ENCODE peak calls at places on chromosome 14, in five cellular contexts. V, X, I, B and O are unnamed samples.
A peak's percentile ranks its signal among the peaks of the same experiment; 100 is the strongest.

GRCh38 chr14:49972840-49973239 is 80.0 kb downstream of the ARF6 start:
- DNase-seq in B (peak; percentile 94), X (no peak), I (no peak), V (no peak), O (peak; percentile 88)

GRCh38 chr14:31388687-31389413 is 31.5 kb downstream of the HEATR5A start:
- DNase-seq in I (no peak), V (no peak), B (peak; percentile 12), X (no peak), O (peak; percentile 93)

GRCh38 chr14:94322648-94323570 is at the start of gene SERPINA6:
- DNase-seq in V (no peak), X (no peak), I (no peak), B (no peak), O (no peak)

GRCh38 chr14:104213301-104214034 is 75.1 kb downstream of the KIF26A start:
- DNase-seq in V (no peak), X (no peak), B (no peak), I (no peak), O (no peak)

GRCh38 chr14:103724116-103724515 is 8.5 kb downstream of the ZFYVE21 start:
- DNase-seq in I (no peak), X (no peak), V (no peak), B (no peak), O (no peak)

GRCh38 chr14:24481622-24482324 is 26.3 kb downstream of the CMA1 start:
- DNase-seq in X (peak; percentile 89), I (peak; percentile 94), V (peak; percentile 32), B (no peak), O (no peak)

GRCh38 chr14:99755629-99756603 is 37.3 kb upstream of the EML1 start:
- DNase-seq in B (peak; percentile 95), X (no peak), V (no peak), I (no peak), O (no peak)

GRCh38 chr14:85978851-85979250 is 448.9 kb downstream of the FLRT2 start:
- DNase-seq in X (no peak), B (no peak), I (no peak), V (no peak), O (no peak)

GRCh38 chr14:88904864-88905263 is 80.4 kb downstream of the TTC8 start:
- DNase-seq in B (no peak), V (no peak), I (no peak), X (no peak), O (peak; percentile 18)

GRCh38 chr14:61963926-61964325 is 201.7 kb downstream of the SNAPC1 start:
- DNase-seq in B (no peak), I (no peak), X (no peak), V (no peak), O (peak; percentile 19)

GRCh38 chr14:100669468-100669867 is 57.2 kb upstream of the DLK1 start:
- DNase-seq in I (no peak), X (no peak), B (no peak), V (no peak), O (no peak)

GRCh38 chr14:92456215-92457017 is 57.2 kb upstream of the RIN3 start:
- DNase-seq in B (peak; percentile 74), X (peak; percentile 67), I (peak; percentile 83), V (peak; percentile 48), O (peak; percentile 69)

GRCh38 chr14:61103541-61104339 is 122.7 kb downstream of the SLC38A6 start:
- DNase-seq in V (no peak), B (peak; percentile 97), X (peak; percentile 54), I (peak; percentile 58), O (peak; percentile 33)

GRCh38 chr14:66104486-66104885 is 381.7 kb upstream of the CCDC196 start:
- DNase-seq in X (no peak), I (peak; percentile 59), B (no peak), V (no peak), O (no peak)

GRCh38 chr14:40581264-40581663 is 1025.4 kb upstream of the LRFN5 start:
- DNase-seq in V (no peak), B (no peak), X (no peak), I (no peak), O (no peak)

GRCh38 chr14:64549805-64550538 is at the start of gene PPP1R36:
- DNase-seq in I (peak; percentile 42), V (no peak), X (peak; percentile 74), B (peak; percentile 30), O (peak; percentile 73)

GRCh38 chr14:91980157-91980556 is 32.7 kb upstream of the FBLN5 start:
- DNase-seq in X (no peak), I (no peak), B (peak; percentile 83), V (no peak), O (peak; percentile 4)

GRCh38 chr14:56608682-56609081 is 29.1 kb downstream of the TMEM260 start:
- DNase-seq in B (no peak), I (no peak), V (no peak), X (no peak), O (no peak)

GRCh38 chr14:88168498-88169165 is 154.4 kb downstream of the KCNK10 start:
- DNase-seq in X (peak; percentile 73), I (peak; percentile 67), V (no peak), B (peak; percentile 29), O (peak; percentile 33)

GRCh38 chr14:66790101-66790500 is 282.2 kb downstream of the GPHN start:
- DNase-seq in V (no peak), I (no peak), B (no peak), X (no peak), O (no peak)

GRCh38 chr14:102194856-102195255 is 55.2 kb downstream of the WDR20 start:
- DNase-seq in B (no peak), I (no peak), X (no peak), V (no peak), O (no peak)
- H3K79me1 ChIP-seq in B (peaks cover 53% of the 10 kb centered on the region), I (peaks cover 4% of the 10 kb centered on the region), X (peaks cover 11% of the 10 kb centered on the region), V (peaks cover 4% of the 10 kb centered on the region), O (peaks cover 4% of the 10 kb centered on the region)

GRCh38 chr14:75489480-75489837 is 32.8 kb upstream of the BATF start:
- DNase-seq in I (no peak), X (peak; percentile 33), B (no peak), V (no peak), O (no peak)
- H2BK12ac ChIP-seq in I (no peak overlapping the region), X (no peak overlapping the region), B (peak overlapping the region; percentile 24), V (no peak overlapping the region), O (no peak overlapping the region)

GRCh38 chr14:105311838-105312237 is 2.7 kb upstream of the PACS2 start:
- DNase-seq in B (no peak), I (peak; percentile 34), X (peak; percentile 48), V (no peak), O (no peak)

GRCh38 chr14:105305769-105306168 is 5.0 kb upstream of the BRF1 start:
- DNase-seq in V (no peak), X (no peak), I (peak; percentile 25), B (no peak), O (no peak)

GRCh38 chr14:105307052-105307727 is 6.4 kb upstream of the BRF1 start:
- DNase-seq in V (no peak), I (peak; percentile 55), B (no peak), X (no peak), O (no peak)

GRCh38 chr14:105312973-105313372 is 1.6 kb upstream of the PACS2 start:
- DNase-seq in B (no peak), I (peak; percentile 25), X (no peak), V (no peak), O (no peak)

GRCh38 chr14:105309371-105309770 is 5.2 kb upstream of the PACS2 start:
- DNase-seq in V (no peak), B (no peak), X (no peak), I (no peak), O (peak; percentile 76)
- H3K9ac ChIP-seq in V (no peak overlapping the region), B (no peak overlapping the region), X (no peak overlapping the region), I (no peak overlapping the region), O (peak overlapping the region; percentile 9)

DNA sequence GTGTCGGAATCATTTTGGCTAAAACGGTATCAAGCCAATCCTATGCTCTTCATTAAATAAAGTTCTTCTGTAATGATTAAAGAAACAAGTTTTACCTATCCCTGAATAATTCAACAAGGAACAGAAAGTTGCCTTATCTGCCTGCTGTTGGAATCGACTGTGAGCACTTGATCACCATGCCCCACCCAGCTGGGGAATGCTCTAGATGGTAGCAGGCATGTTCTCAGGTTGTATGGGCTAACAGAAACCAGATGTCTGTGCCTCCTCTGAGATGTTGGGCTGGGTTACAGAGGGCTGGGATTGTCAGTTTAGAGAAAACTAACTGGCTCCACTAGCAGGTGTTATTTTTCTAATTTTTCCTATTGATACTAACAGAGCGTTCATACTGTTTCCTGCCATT is 28.9 kb downstream of the RTRAF start:
- DNase-seq in B (no peak), V (no peak), X (no peak), I (no peak), O (no peak)
- H3K79me1 ChIP-seq in B (no peaks in the 10 kb centered on the region), V (no peaks in the 10 kb centered on the region), X (no peaks in the 10 kb centered on the region), I (no peaks in the 10 kb centered on the region), O (peaks cover 2% of the 10 kb centered on the region)

GRCh38 chr14:36275741-36276140 is 44.7 kb downstream of the MBIP start:
- DNase-seq in X (no peak), I (no peak), V (no peak), B (no peak), O (no peak)

GRCh38 chr14:36271222-36271621 is 49.2 kb downstream of the MBIP start:
- DNase-seq in B (no peak), V (no peak), X (no peak), I (no peak), O (no peak)

GRCh38 chr14:36270191-36270590 is 50.2 kb downstream of the MBIP start:
- DNase-seq in B (no peak), I (no peak), X (no peak), V (no peak), O (no peak)

GRCh38 chr14:36268957-36269734 is 51.3 kb downstream of the MBIP start:
- DNase-seq in I (peak; percentile 47), V (peak; percentile 67), B (peak; percentile 4), X (no peak), O (no peak)

GRCh38 chr14:36271939-36272907 is 48.2 kb downstream of the MBIP start:
- DNase-seq in X (no peak), V (no peak), B (no peak), I (no peak), O (no peak)
- H2BK12ac ChIP-seq in X (peak overlapping the region; percentile 85), V (no peak overlapping the region), B (no peak overlapping the region), I (no peak overlapping the region), O (no peak overlapping the region)